ENCODE peak calls at places on chromosomes 12 and 14, in nine cellular contexts. F is astrocyte of the spinal cord, T is foreskin fibroblast, I is lower lobe of right lung, P is DND-41, N is neural progenitor cell, W is tibial artery, U is GM12865, G is bronchial epithelial cell. Y is an unnamed sample.

GRCh38 chr14:100546051-100546443 is 41.2 kb downstream of the BEGAIN start:
- DNase-seq in F (no peak), T (no peak), I (peak; percentile 65), P (no peak), N (no peak), W (no peak), U (no peak), G (no peak), Y (no peak)

GRCh38 chr12:50555471-50555885 is 50.7 kb downstream of the DIP2B start:
- DNase-seq in F (no peak), T (no peak), I (no peak), P (no peak), N (no peak), W (no peak), U (no peak), G (no peak), Y (no peak)

GRCh38 chr14:51527073-51527472 is 124.6 kb upstream of the FRMD6 start:
- DNase-seq in F (peak; percentile 84), T (peak; percentile 70), I (no peak), P (no peak), N (no peak), W (no peak), U (no peak), G (peak; percentile 39), Y (peak; percentile 22)

GRCh38 chr12:116196752-116197718 is 80.5 kb downstream of the MED13L start:
- DNase-seq in F (no peak), T (no peak), I (no peak), P (no peak), N (no peak), W (no peak), U (peak; percentile 20), G (no peak), Y (no peak)

GRCh38 chr14:101735453-101735852 is 26.1 kb upstream of the PPP2R5C start:
- DNase-seq in F (no peak), T (peak; percentile 18), I (no peak), P (no peak), N (no peak), W (no peak), U (no peak), G (no peak), Y (no peak)

GRCh38 chr12:47828967-47829482 is 9.3 kb upstream of the HDAC7 start:
- DNase-seq in F (peak; percentile 54), T (peak; percentile 94), I (peak; percentile 85), P (no peak), N (no peak), W (peak; percentile 95), U (no peak), G (peak; percentile 88), Y (peak; percentile 95)

GRCh38 chr12:120225200-120225558 is 24.3 kb upstream of the RPLP0 start:
- DNase-seq in F (no peak), T (no peak), I (no peak), P (no peak), N (peak; percentile 73), W (no peak), U (no peak), G (no peak), Y (no peak)

GRCh38 chr14:102493585-102493984 is 16.0 kb downstream of the ANKRD9 start:
- DNase-seq in F (no peak), T (no peak), I (peak; percentile 24), P (no peak), N (no peak), W (no peak), U (no peak), G (no peak), Y (no peak)

GRCh38 chr12:143964-144649 is 69.8 kb downstream of the SLC6A12 start:
- DNase-seq in F (peak; percentile 13), T (no peak), I (no peak), P (no peak), N (peak; percentile 42), W (no peak), U (no peak), G (no peak), Y (no peak)

GRCh38 chr14:69543341-69544249 is 31.1 kb downstream of the CCDC177 start:
- DNase-seq in F (peak; percentile 89), T (peak; percentile 91), I (peak; percentile 74), P (peak; percentile 23), N (peak; percentile 61), W (no peak), U (peak; percentile 72), G (peak; percentile 98), Y (peak; percentile 98)

GRCh38 chr12:104501641-104502040 is 44.9 kb downstream of the CHST11 start:
- DNase-seq in F (no peak), T (no peak), I (no peak), P (no peak), N (no peak), W (no peak), U (no peak), G (no peak), Y (no peak)

GRCh38 chr12:4858385-4858784 is 51.3 kb upstream of the KCNA1 start:
- DNase-seq in F (no peak), T (peak; percentile 6), I (no peak), P (no peak), N (peak; percentile 86), W (no peak), U (peak; percentile 43), G (no peak), Y (no peak)

GRCh38 chr12:5593056-5593455 is 161.1 kb downstream of the NTF3 start:
- DNase-seq in F (no peak), T (no peak), I (no peak), P (no peak), N (no peak), W (no peak), U (no peak), G (no peak), Y (no peak)

GRCh38 chr12:124233846-124234620 is 60.9 kb upstream of the RFLNA start:
- DNase-seq in F (peak; percentile 39), T (peak; percentile 19), I (no peak), P (no peak), N (no peak), W (no peak), U (no peak), G (peak; percentile 74), Y (peak; percentile 16)

GRCh38 chr12:25083211-25083610 is 111.7 kb downstream of the DNAI7 start:
- DNase-seq in F (no peak), T (no peak), I (no peak), P (no peak), N (no peak), W (no peak), U (no peak), G (no peak), Y (no peak)

GRCh38 chr14:97692084-97692483 is 894.9 kb downstream of the VRK1 start:
- DNase-seq in F (no peak), T (no peak), I (no peak), P (no peak), N (no peak), W (no peak), U (no peak), G (no peak), Y (no peak)

GRCh38 chr14:26252176-26252575 is 345.7 kb downstream of the NOVA1 start:
- DNase-seq in F (no peak), T (no peak), I (no peak), P (no peak), N (no peak), W (no peak), U (no peak), G (no peak), Y (no peak)

GRCh38 chr14:26255213-26255612 is 342.6 kb downstream of the NOVA1 start:
- DNase-seq in F (peak; percentile 15), T (peak; percentile 48), I (no peak), P (no peak), N (peak; percentile 14), W (no peak), U (no peak), G (peak; percentile 61), Y (peak; percentile 8)
- TF ChIP-seq CTCF in F (peak; percentile 32), T (peak; percentile 25), I (peak; percentile 13), P (peak; percentile 9), N (peak; percentile 46), W (no peak), U (no peak), G (peak; percentile 63), Y (no peak)

GRCh38 chr12:44873898-44874297 is 2.2 kb downstream of the NELL2 start:
- DNase-seq in F (peak; percentile 29), T (peak; percentile 45), I (no peak), P (no peak), N (no peak), W (no peak), U (no peak), G (no peak), Y (peak; percentile 6)
- TF ChIP-seq CTCF in F (peak; percentile 22), T (no peak), I (no peak), P (peak; percentile 51), N (peak; percentile 47), W (no peak), U (no peak), G (no peak), Y (no peak)

GRCh38 chr12:105916698-105917059 is 222.1 kb downstream of the NUAK1 start:
- DNase-seq in F (no peak), T (no peak), I (no peak), P (no peak), N (no peak), W (no peak), U (no peak), G (no peak), Y (no peak)

GRCh38 chr12:105912911-105913514 is 225.7 kb downstream of the NUAK1 start:
- DNase-seq in F (peak; percentile 40), T (no peak), I (no peak), P (no peak), N (no peak), W (no peak), U (no peak), G (no peak), Y (no peak)

GRCh38 chr12:105911966-105912365 is 226.8 kb downstream of the NUAK1 start:
- DNase-seq in F (no peak), T (no peak), I (no peak), P (no peak), N (no peak), W (no peak), U (no peak), G (peak; percentile 78), Y (no peak)

GRCh38 chr12:105920161-105920684 is 218.5 kb downstream of the NUAK1 start:
- DNase-seq in F (peak; percentile 18), T (no peak), I (no peak), P (no peak), N (no peak), W (no peak), U (no peak), G (peak; percentile 87), Y (peak; percentile 35)

GRCh38 chr12:105915997-105916697 is 222.6 kb downstream of the NUAK1 start:
- DNase-seq in F (no peak), T (no peak), I (no peak), P (no peak), N (no peak), W (no peak), U (no peak), G (no peak), Y (no peak)
- TF ChIP-seq CTCF in F (no peak), T (no peak), I (no peak), P (no peak), N (no peak), W (no peak), U (no peak), G (no peak), Y (no peak)

DNA sequence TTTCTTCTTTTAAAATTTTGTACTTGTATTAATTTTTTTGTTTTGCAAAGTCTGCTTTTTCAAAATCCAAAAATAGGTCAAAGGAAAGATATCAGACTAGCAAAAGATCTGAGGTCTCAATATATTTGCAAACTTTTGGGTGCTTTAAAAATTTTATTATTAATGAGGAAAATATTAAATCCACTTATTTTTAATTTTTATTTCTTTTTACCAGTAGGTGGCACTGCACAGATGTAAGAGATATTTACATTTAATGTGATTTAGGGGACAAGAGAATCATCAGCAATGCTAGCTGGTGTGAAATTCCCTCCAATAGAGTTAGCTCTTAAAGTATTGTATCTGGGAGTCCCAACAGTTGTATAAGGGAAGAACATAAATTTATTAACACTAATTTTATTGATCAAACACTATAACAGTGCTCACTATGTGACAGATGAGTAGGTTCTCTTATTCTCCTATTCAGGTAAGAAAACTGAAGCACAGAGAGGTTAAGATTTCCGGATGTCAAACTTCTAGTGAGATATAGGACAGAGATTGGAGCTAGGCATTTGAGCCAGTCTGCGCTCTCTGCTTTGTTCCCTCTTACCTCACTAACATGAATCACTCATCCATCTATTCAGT is 30.5 kb downstream of the ALX1 start:
- DNase-seq in F (peak; percentile 27), T (peak; percentile 8), I (no peak), P (no peak), N (no peak), W (no peak), U (peak; percentile 3), G (peak; percentile 20), Y (peak; percentile 11)
- TF ChIP-seq CTCF in F (peak; percentile 33), T (peak; percentile 13), I (peak; percentile 33), P (peak; percentile 20), N (peak; percentile 56), W (no peak), U (peak; percentile 9), G (no peak), Y (peak; percentile 10)

Y was measured in MCF 10A.